ENCODE peak calls at places on chromosomes 3 and 15, in ten cellular contexts. One of them, this sample, is unnamed.

GRCh38 chr15:101320501-101321052 is 25.5 kb upstream of the SNRPA1 start:
- DNase-seq in stomach: peak
- DNase-seq in ovary: no peak
- DNase-seq in tibial nerve: no peak
- DNase-seq in K562: no peak
- DNase-seq in suprapubic skin: no peak
- DNase-seq in A549: no peak
- DNase-seq in upper lobe of left lung: no peak
- DNase-seq in H1: no peak
- DNase-seq in sigmoid colon: peak
- DNase-seq in this sample: peak

GRCh38 chr3:25142609-25143355 is 285.3 kb upstream of the RARB start:
- DNase-seq in stomach: no peak
- DNase-seq in ovary: no peak
- DNase-seq in tibial nerve: no peak
- DNase-seq in K562: no peak
- DNase-seq in suprapubic skin: no peak
- DNase-seq in A549: no peak
- DNase-seq in upper lobe of left lung: no peak
- DNase-seq in H1: no peak
- DNase-seq in sigmoid colon: no peak
- DNase-seq in this sample: no peak

GRCh38 chr3:133457465-133458067 is 57.7 kb downstream of the BFSP2 start:
- DNase-seq in stomach: no peak
- DNase-seq in ovary: no peak
- DNase-seq in tibial nerve: no peak
- DNase-seq in K562: peak
- DNase-seq in suprapubic skin: no peak
- DNase-seq in A549: no peak
- DNase-seq in upper lobe of left lung: no peak
- DNase-seq in H1: no peak
- DNase-seq in sigmoid colon: no peak
- DNase-seq in this sample: no peak

GRCh38 chr3:179541596-179541995 is 21.1 kb upstream of the ACTL6A start:
- DNase-seq in stomach: no peak
- DNase-seq in ovary: no peak
- DNase-seq in tibial nerve: no peak
- DNase-seq in K562: no peak
- DNase-seq in suprapubic skin: no peak
- DNase-seq in A549: no peak
- DNase-seq in upper lobe of left lung: no peak
- DNase-seq in H1: no peak
- DNase-seq in sigmoid colon: no peak
- DNase-seq in this sample: no peak

GRCh38 chr3:130925628-130926027 is 31.7 kb downstream of the ATP2C1 start:
- DNase-seq in stomach: no peak
- DNase-seq in ovary: no peak
- DNase-seq in tibial nerve: no peak
- DNase-seq in K562: peak
- DNase-seq in suprapubic skin: no peak
- DNase-seq in A549: no peak
- DNase-seq in upper lobe of left lung: no peak
- DNase-seq in H1: no peak
- DNase-seq in sigmoid colon: no peak
- DNase-seq in this sample: no peak

GRCh38 chr15:88238618-88239430 is 17.7 kb downstream of the NTRK3 start:
- DNase-seq in stomach: no peak
- DNase-seq in ovary: no peak
- DNase-seq in tibial nerve: no peak
- DNase-seq in K562: no peak
- DNase-seq in suprapubic skin: no peak
- DNase-seq in A549: no peak
- DNase-seq in upper lobe of left lung: no peak
- DNase-seq in H1: no peak
- DNase-seq in sigmoid colon: no peak
- DNase-seq in this sample: no peak

GRCh38 chr15:63856711-63857458 is 23.1 kb upstream of the HERC1 start:
- DNase-seq in stomach: no peak
- DNase-seq in ovary: no peak
- DNase-seq in tibial nerve: no peak
- DNase-seq in K562: no peak
- DNase-seq in suprapubic skin: no peak
- DNase-seq in A549: no peak
- DNase-seq in upper lobe of left lung: no peak
- DNase-seq in H1: no peak
- DNase-seq in sigmoid colon: no peak
- DNase-seq in this sample: no peak

GRCh38 chr3:124121379-124122336 is 129.7 kb upstream of the ROPN1 start:
- DNase-seq in stomach: no peak
- DNase-seq in ovary: no peak
- DNase-seq in tibial nerve: no peak
- DNase-seq in K562: no peak
- DNase-seq in suprapubic skin: no peak
- DNase-seq in A549: no peak
- DNase-seq in upper lobe of left lung: no peak
- DNase-seq in H1: no peak
- DNase-seq in sigmoid colon: no peak
- DNase-seq in this sample: no peak

GRCh38 chr15:41946970-41947369 is 25.4 kb downstream of the EHD4 start:
- DNase-seq in stomach: no peak
- DNase-seq in ovary: no peak
- DNase-seq in tibial nerve: no peak
- DNase-seq in K562: no peak
- DNase-seq in suprapubic skin: peak
- DNase-seq in A549: no peak
- DNase-seq in upper lobe of left lung: no peak
- DNase-seq in H1: no peak
- DNase-seq in sigmoid colon: no peak
- DNase-seq in this sample: no peak

GRCh38 chr3:120350431-120350941 is 1.3 kb upstream of the LRRC58 start:
- DNase-seq in stomach: no peak
- DNase-seq in ovary: peak
- DNase-seq in tibial nerve: no peak
- DNase-seq in K562: peak
- DNase-seq in suprapubic skin: peak
- DNase-seq in A549: peak
- DNase-seq in upper lobe of left lung: no peak
- DNase-seq in H1: no peak
- DNase-seq in sigmoid colon: peak
- DNase-seq in this sample: peak

GRCh38 chr3:169289303-169289702 is 374.2 kb downstream of the MECOM start:
- DNase-seq in stomach: no peak
- DNase-seq in ovary: no peak
- DNase-seq in tibial nerve: no peak
- DNase-seq in K562: no peak
- DNase-seq in suprapubic skin: no peak
- DNase-seq in A549: no peak
- DNase-seq in upper lobe of left lung: no peak
- DNase-seq in H1: no peak
- DNase-seq in sigmoid colon: no peak
- DNase-seq in this sample: no peak

GRCh38 chr3:186605078-186605477 is 7.8 kb upstream of the AHSG start:
- DNase-seq in stomach: no peak
- DNase-seq in ovary: no peak
- DNase-seq in tibial nerve: no peak
- DNase-seq in K562: no peak
- DNase-seq in suprapubic skin: no peak
- DNase-seq in A549: no peak
- DNase-seq in upper lobe of left lung: no peak
- DNase-seq in H1: no peak
- DNase-seq in sigmoid colon: no peak
- DNase-seq in this sample: no peak

GRCh38 chr3:117790256-117790987 is 1080.8 kb downstream of the TUSC7 start:
- DNase-seq in stomach: no peak
- DNase-seq in ovary: no peak
- DNase-seq in tibial nerve: no peak
- DNase-seq in K562: no peak
- DNase-seq in suprapubic skin: no peak
- DNase-seq in A549: no peak
- DNase-seq in upper lobe of left lung: no peak
- DNase-seq in H1: no peak
- DNase-seq in sigmoid colon: no peak
- DNase-seq in this sample: no peak

DNA sequence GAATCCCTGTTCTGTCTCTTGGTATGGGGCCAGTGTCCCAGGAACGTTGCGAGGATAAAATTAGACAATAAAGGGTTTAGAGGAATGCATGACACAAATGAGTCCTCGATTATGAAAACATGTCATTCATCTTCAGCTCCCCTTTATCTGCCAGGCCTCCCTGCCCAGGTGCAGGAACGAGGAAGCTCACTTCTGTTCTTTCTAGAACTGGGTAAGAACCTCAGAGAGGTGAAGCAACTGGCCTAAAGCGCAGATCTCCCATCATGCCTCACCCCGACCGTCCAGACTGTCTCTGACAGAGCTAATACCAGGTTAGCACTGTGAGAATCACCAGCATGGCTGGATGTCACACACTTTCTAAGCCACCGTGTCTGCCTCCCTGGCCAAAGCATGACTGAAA is 1.5 kb upstream of the ITIH1 start:
- DNase-seq in stomach: peak
- DNase-seq in ovary: peak
- DNase-seq in tibial nerve: peak
- DNase-seq in K562: no peak
- DNase-seq in suprapubic skin: no peak
- DNase-seq in A549: no peak
- DNase-seq in upper lobe of left lung: no peak
- DNase-seq in H1: no peak
- DNase-seq in sigmoid colon: no peak
- DNase-seq in this sample: no peak
- TF ChIP-seq POLR2A in stomach: no peak
- TF ChIP-seq POLR2A in ovary: no peak
- TF ChIP-seq POLR2A in tibial nerve: no peak
- TF ChIP-seq POLR2A in K562: no peak
- TF ChIP-seq POLR2A in suprapubic skin: no peak
- TF ChIP-seq POLR2A in A549: no peak
- TF ChIP-seq POLR2A in upper lobe of left lung: no peak
- TF ChIP-seq POLR2A in H1: no peak
- TF ChIP-seq POLR2A in sigmoid colon: no peak
- TF ChIP-seq POLR2A in this sample: no peak

GRCh38 chr3:147297756-147298155 is 108.6 kb downstream of the ZIC4 start:
- DNase-seq in stomach: no peak
- DNase-seq in ovary: no peak
- DNase-seq in tibial nerve: no peak
- DNase-seq in K562: no peak
- DNase-seq in suprapubic skin: no peak
- DNase-seq in A549: no peak
- DNase-seq in upper lobe of left lung: no peak
- DNase-seq in H1: no peak
- DNase-seq in sigmoid colon: no peak
- DNase-seq in this sample: no peak

GRCh38 chr3:147301781-147302180 is 104.6 kb downstream of the ZIC4 start:
- DNase-seq in stomach: no peak
- DNase-seq in ovary: no peak
- DNase-seq in tibial nerve: no peak
- DNase-seq in K562: no peak
- DNase-seq in suprapubic skin: no peak
- DNase-seq in A549: no peak
- DNase-seq in upper lobe of left lung: no peak
- DNase-seq in H1: no peak
- DNase-seq in sigmoid colon: no peak
- DNase-seq in this sample: no peak

GRCh38 chr3:147299656-147300055 is 106.7 kb downstream of the ZIC4 start:
- DNase-seq in stomach: no peak
- DNase-seq in ovary: no peak
- DNase-seq in tibial nerve: no peak
- DNase-seq in K562: no peak
- DNase-seq in suprapubic skin: no peak
- DNase-seq in A549: no peak
- DNase-seq in upper lobe of left lung: no peak
- DNase-seq in H1: no peak
- DNase-seq in sigmoid colon: no peak
- DNase-seq in this sample: no peak

DNA sequence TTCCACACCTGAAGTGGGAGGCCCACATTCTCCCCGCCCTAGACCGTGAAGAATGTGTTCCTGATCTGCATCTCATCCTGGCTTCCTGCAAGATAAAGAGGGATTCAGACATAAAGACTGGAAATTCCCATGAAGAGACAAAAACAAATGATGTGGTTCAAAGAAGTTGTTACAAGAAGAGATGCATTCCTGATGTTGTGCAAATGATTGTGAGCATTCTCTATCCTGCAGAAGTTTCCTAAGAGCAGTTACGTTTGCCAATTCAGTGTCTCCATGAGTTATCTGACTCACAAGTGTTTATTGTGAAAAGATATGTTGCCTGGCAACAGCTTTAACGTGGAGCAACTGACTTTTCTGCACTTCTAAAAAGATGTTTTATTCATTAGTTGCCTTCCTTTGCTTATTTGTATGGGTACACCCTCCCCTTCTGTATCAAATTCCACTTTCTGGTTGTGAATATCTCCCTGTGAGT is 107.8 kb downstream of the ZIC4 start:
- DNase-seq in stomach: no peak
- DNase-seq in ovary: no peak
- DNase-seq in tibial nerve: no peak
- DNase-seq in K562: no peak
- DNase-seq in suprapubic skin: no peak
- DNase-seq in A549: peak
- DNase-seq in upper lobe of left lung: no peak
- DNase-seq in H1: no peak
- DNase-seq in sigmoid colon: no peak
- DNase-seq in this sample: no peak
- TF ChIP-seq EP300 in stomach: no peak
- TF ChIP-seq EP300 in ovary: no peak
- TF ChIP-seq EP300 in tibial nerve: no peak
- TF ChIP-seq EP300 in K562: no peak
- TF ChIP-seq EP300 in suprapubic skin: no peak
- TF ChIP-seq EP300 in A549: no peak
- TF ChIP-seq EP300 in upper lobe of left lung: no peak
- TF ChIP-seq EP300 in H1: no peak
- TF ChIP-seq EP300 in sigmoid colon: no peak
- TF ChIP-seq EP300 in this sample: no peak

GRCh38 chr3:157408499-157409149 is 28.0 kb upstream of the PTX3 start:
- DNase-seq in stomach: no peak
- DNase-seq in ovary: no peak
- DNase-seq in tibial nerve: no peak
- DNase-seq in K562: no peak
- DNase-seq in suprapubic skin: no peak
- DNase-seq in A549: no peak
- DNase-seq in upper lobe of left lung: no peak
- DNase-seq in H1: no peak
- DNase-seq in sigmoid colon: no peak
- DNase-seq in this sample: no peak
- TF ChIP-seq CTCF in stomach: no peak
- TF ChIP-seq CTCF in ovary: no peak
- TF ChIP-seq CTCF in tibial nerve: no peak
- TF ChIP-seq CTCF in K562: no peak
- TF ChIP-seq CTCF in suprapubic skin: no peak
- TF ChIP-seq CTCF in A549: no peak
- TF ChIP-seq CTCF in upper lobe of left lung: no peak
- TF ChIP-seq CTCF in H1: no peak
- TF ChIP-seq CTCF in sigmoid colon: no peak
- TF ChIP-seq CTCF in this sample: no peak

DNA sequence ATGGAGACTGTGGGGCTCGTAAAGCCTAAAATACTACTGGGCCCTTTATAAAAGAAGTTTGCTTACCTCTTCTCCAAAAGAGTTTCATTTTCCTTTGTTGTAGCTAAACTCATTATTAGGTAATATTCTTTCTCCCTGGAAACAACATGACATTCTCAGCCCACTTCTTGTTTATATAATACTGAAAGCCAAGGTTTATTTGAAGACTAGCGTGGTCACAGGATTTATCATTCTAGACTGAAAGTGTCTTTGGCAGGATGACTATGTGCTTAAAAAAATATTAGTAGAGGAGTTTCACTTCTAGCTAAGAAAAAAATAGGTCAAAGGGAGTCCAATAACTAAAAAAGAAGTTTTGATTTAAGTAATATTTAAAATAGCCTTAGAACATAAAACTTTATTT is 1085.2 kb upstream of the CADM2 start:
- DNase-seq in stomach: no peak
- DNase-seq in ovary: no peak
- DNase-seq in tibial nerve: no peak
- DNase-seq in K562: no peak
- DNase-seq in suprapubic skin: no peak
- DNase-seq in A549: no peak
- DNase-seq in upper lobe of left lung: no peak
- DNase-seq in H1: no peak
- DNase-seq in sigmoid colon: no peak
- DNase-seq in this sample: no peak
- TF ChIP-seq POLR2A in stomach: no peak
- TF ChIP-seq POLR2A in ovary: no peak
- TF ChIP-seq POLR2A in tibial nerve: no peak
- TF ChIP-seq POLR2A in K562: no peak
- TF ChIP-seq POLR2A in suprapubic skin: no peak
- TF ChIP-seq POLR2A in A549: no peak
- TF ChIP-seq POLR2A in upper lobe of left lung: no peak
- TF ChIP-seq POLR2A in H1: no peak
- TF ChIP-seq POLR2A in sigmoid colon: no peak
- TF ChIP-seq POLR2A in this sample: no peak

This sample was measured in transverse colon.